ENCODE peak calls at places on chromosomes 7 and 10, in seven cellular contexts. K is esophagus muscularis mucosa, J is GM06990, Q is mucosa of descending colon, X is psoas muscle, R is GM12865, H is astrocyte of the cerebellum. M is an unnamed sample.

GRCh38 chr10:104736006-104736405 is 94.9 kb downstream of the SORCS3 start:
- DNase-seq in X (no peak), K (no peak), Q (no peak), H (no peak), J (no peak), R (no peak), M (no peak)

GRCh38 chr7:77747718-77748117 is 50.5 kb downstream of the TMEM60 start:
- DNase-seq in Q (no peak), X (no peak), R (no peak), J (no peak), K (no peak), H (no peak), M (no peak)

GRCh38 chr7:572668-573495 is 53.2 kb upstream of the PDGFA start:
- DNase-seq in R (no peak), J (no peak), Q (no peak), H (no peak), X (no peak), K (no peak), M (peak; percentile 65)

GRCh38 chr10:133316266-133316665 is 7.6 kb downstream of the ZNF511 start:
- DNase-seq in R (no peak), Q (no peak), J (no peak), K (no peak), H (no peak), X (no peak), M (peak; percentile 57)

GRCh38 chr10:24680647-24681475 is 42.8 kb downstream of the ARHGAP21 start:
- DNase-seq in J (no peak), K (no peak), Q (no peak), R (no peak), H (peak; percentile 36), X (no peak), M (no peak)

GRCh38 chr7:30390872-30391646 is 87.5 kb downstream of the NOD1 start:
- DNase-seq in X (no peak), R (no peak), K (no peak), J (no peak), Q (no peak), H (no peak), M (no peak)

GRCh38 chr10:78899996-78900714 is 168.6 kb upstream of the ZMIZ1 start:
- DNase-seq in X (peak; percentile 43), Q (peak; percentile 23), H (no peak), J (no peak), R (no peak), K (peak; percentile 92), M (peak; percentile 87)

GRCh38 chr10:101110856-101111523 is 20.1 kb upstream of the TLX1 start:
- DNase-seq in K (no peak), J (no peak), X (no peak), Q (no peak), R (no peak), H (no peak), M (peak; percentile 35)

GRCh38 chr7:83548250-83548649 is 100.7 kb downstream of the SEMA3E start:
- DNase-seq in X (no peak), J (no peak), R (no peak), K (no peak), H (no peak), Q (no peak), M (no peak)

GRCh38 chr7:20188551-20188950 is 28.6 kb downstream of the MACC1 start:
- DNase-seq in H (no peak), K (no peak), X (no peak), J (no peak), Q (no peak), R (no peak), M (no peak)

GRCh38 chr7:107387077-107387476 is 82.8 kb upstream of the GPR22 start:
- DNase-seq in J (no peak), H (peak; percentile 8), Q (no peak), X (peak; percentile 35), R (no peak), K (no peak), M (peak; percentile 77)

GRCh38 chr10:8489232-8489631 is 434.7 kb downstream of the GATA3 start:
- DNase-seq in J (no peak), H (no peak), R (no peak), Q (no peak), K (no peak), X (no peak), M (no peak)

GRCh38 chr7:36985866-36986402 is 261.6 kb upstream of the AOAH start:
- DNase-seq in R (no peak), X (no peak), Q (no peak), J (no peak), H (no peak), K (no peak), M (no peak)

DNA sequence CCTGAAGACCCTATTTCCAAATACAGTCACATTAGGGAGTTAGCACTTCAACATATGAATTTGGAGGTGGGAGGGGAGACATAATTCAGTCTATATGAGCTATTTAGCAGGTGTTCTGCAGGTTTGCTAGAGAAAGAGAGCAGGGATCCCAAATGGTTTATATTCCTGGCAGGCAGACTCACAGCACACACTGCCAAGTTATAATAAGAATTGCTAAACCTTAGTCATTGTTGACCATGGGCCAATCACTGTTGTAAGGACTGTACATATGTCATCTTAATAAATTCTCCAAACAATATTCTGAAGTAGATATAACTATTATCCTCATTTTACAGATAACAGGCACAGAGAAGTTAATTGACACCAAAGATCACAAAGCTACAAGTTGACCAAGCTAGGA is 1.5 kb upstream of the CCDC3 start:
- DNase-seq in H (peak; percentile 12), K (no peak), J (no peak), Q (no peak), R (no peak), X (no peak), M (no peak)
- TF ChIP-seq CTCF in H (no peak), K (no peak), J (no peak), Q (no peak), R (no peak), X (no peak), M (no peak)

DNA sequence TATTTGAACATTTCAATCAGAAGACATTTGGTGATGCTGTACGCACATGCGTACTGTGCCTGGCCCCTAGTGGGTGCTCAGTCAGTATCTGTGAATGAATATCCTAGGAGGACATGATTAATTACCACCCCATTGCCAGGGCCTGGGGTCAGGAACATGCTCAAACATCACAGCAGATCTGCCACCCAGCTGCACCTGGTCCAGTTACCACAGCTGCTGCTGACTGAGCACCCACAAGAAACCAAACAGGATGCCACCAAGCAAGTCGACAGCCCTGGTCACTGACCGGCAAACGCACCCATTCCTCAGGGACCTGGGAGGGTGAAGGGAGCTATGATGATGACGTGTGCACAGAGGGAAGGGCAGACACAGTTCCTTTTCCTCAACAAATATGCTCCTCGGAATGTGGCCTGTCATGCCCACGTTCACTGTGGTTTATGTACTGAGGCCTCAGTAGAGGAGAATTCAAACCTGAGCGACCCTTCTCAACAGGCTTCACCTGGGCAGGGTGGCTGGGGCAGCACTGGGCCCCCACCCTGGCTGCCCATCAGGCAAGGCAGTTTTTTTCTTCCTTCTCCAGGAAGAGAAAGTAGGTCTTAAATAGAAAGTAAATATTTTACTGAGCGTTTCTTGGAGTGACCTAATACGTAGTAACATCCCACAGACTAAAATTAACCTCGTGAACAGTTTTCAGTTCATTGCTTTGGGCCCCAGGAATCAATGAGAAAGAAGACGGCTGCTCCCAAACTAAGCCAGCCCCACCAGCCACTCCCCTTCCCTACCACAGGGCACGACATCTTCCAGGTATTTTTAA is 13.4 kb downstream of the CTBP2 start:
- DNase-seq in R (no peak), X (no peak), Q (no peak), K (no peak), H (no peak), J (peak; percentile 42), M (no peak)
- TF ChIP-seq CTCF in R (no peak), X (no peak), Q (no peak), K (no peak), H (no peak), J (no peak), M (no peak)

GRCh38 chr7:102248081-102248455 is 38.6 kb upstream of the SH2B2 start:
- DNase-seq in X (no peak), K (no peak), R (no peak), H (no peak), Q (no peak), J (no peak), M (peak; percentile 50)

GRCh38 chr7:102244601-102245000 is 42.1 kb upstream of the SH2B2 start:
- DNase-seq in R (no peak), Q (no peak), H (no peak), K (no peak), J (no peak), X (no peak), M (peak; percentile 22)

GRCh38 chr7:102252373-102252982 is 34.2 kb upstream of the SH2B2 start:
- DNase-seq in Q (no peak), R (no peak), X (no peak), K (no peak), H (no peak), J (no peak), M (peak; percentile 15)

GRCh38 chr7:102251531-102252372 is 34.9 kb upstream of the SH2B2 start:
- DNase-seq in K (no peak), Q (no peak), R (no peak), X (no peak), J (no peak), H (no peak), M (peak; percentile 13)

DNA sequence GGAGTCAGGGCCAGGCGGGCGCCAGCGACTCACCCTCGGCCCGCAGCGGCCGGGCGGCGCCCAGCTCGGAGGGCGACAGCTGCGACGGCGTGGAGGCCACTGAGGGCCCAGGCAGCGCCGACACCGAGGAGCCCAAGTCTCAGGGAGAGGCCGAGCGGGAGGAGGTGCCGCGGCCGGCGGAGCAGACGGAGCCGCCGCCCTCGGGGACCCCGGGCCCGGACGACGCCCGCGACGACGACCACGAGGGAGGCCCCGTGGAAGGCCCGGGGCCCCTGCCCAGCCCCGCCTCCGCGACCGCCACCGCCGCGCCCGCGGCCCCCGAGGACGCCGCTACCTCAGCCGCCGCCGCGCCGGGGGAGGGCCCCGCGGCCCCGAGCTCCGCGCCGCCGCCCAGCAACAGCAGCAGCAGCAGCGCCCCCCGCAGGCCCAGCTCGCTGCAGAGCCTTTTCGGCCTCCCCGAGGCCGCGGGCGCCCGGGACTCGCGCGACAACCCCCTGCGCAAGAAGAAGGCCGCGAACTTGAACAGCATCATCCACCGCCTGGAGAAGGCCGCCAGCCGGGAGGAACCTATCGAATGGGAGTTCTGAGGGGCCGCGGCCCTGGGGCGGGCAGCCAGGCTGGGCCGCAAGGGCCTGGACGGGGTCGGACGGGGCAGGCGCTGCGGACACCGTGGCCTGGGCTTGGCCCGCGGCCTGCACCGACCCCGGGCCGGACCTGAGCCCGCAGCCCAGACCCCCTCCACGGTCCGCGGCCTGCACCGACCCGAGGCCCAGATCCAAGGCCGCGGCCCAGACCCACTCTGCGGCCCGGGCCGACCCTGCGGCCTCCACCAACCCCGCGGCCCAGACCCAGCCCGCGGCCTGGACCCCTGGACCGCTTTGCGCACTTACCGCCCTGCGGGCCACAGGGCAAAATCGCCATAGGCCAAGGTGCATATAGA is 37.9 kb upstream of the SH2B2 start:
- DNase-seq in Q (no peak), R (no peak), K (no peak), H (no peak), J (no peak), X (no peak), M (peak; percentile 63)
- TF ChIP-seq CTCF in Q (no peak), R (no peak), K (no peak), H (no peak), J (no peak), X (no peak), M (no peak)

DNA sequence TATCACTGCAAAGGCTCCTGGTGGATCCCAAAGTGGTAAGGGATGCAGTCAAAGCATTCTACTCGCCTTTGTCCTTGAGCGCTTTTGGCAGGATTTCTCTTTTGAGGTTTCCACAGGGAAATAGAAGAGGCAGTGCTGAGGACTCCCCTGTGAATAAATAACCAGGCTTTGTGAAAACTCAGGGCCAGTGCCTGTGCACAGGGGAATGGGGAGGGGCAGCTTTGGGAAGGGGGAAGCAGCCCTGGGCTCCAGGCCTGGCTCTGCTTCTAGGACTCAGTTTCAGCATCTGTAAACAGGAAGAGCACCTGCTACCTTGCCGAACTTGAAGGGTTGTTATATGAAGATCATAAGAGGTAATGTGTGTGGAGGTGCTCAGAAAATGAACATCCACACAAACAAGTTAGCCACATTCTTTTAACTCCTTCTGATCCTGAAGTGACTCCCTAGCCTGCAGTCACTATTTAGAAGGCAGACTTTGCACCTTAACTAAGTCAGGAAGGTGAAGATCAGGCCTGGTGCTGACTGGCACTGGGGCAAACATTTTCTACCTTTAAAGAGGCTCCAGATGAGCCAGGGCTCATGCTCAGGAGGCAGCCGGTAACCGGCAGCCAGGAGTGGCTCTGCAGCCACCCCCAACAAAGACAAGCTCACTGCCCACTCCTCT is 22.5 kb upstream of the MMP21 start:
- DNase-seq in Q (no peak), K (no peak), R (no peak), X (no peak), H (no peak), J (no peak), M (no peak)
- TF ChIP-seq CTCF in Q (no peak), K (no peak), R (no peak), X (no peak), H (no peak), J (no peak), M (no peak)